ENCODE peak calls at places on chromosome 10, in nine cellular contexts. P is heart left ventricle, X is uterus, N is psoas muscle, T is A673, Q is mammary epithelial cell, O is IMR-90, V is adrenal gland, R is hepatocyte. F is an unnamed sample.

GRCh38 chr10:44857363-44858016 is 53.6 kb upstream of the TMEM72 start:
- DNase-seq in P (peak; percentile 86), X (peak; percentile 59), N (peak; percentile 58), T (peak; percentile 94), Q (peak; percentile 14), O (peak; percentile 84), V (peak; percentile 54), R (peak; percentile 74), F (peak; percentile 58)

GRCh38 chr10:132865851-132866600 is 76.3 kb downstream of the CFAP46 start:
- DNase-seq in P (peak; percentile 37), X (peak; percentile 3), N (no peak), T (no peak), Q (no peak), O (no peak), V (no peak), R (no peak), F (peak; percentile 27)

GRCh38 chr10:34906021-34906965 is 91.2 kb upstream of the PARD3 start:
- DNase-seq in P (no peak), X (no peak), N (no peak), T (peak; percentile 83), Q (peak; percentile 93), O (peak; percentile 55), V (peak; percentile 40), R (no peak), F (peak; percentile 59)

GRCh38 chr10:95392711-95393164 is 101.9 kb upstream of the PDLIM1 start:
- DNase-seq in P (no peak), X (no peak), N (no peak), T (no peak), Q (no peak), O (no peak), V (no peak), R (no peak), F (no peak)

GRCh38 chr10:1426786-1427185 is 310.5 kb downstream of the ADARB2 start:
- DNase-seq in P (no peak), X (no peak), N (no peak), T (no peak), Q (no peak), O (no peak), V (no peak), R (no peak), F (no peak)

GRCh38 chr10:102132193-102132562 is 662 bp upstream of the PPRC1 start:
- DNase-seq in P (no peak), X (no peak), N (no peak), T (no peak), Q (no peak), O (no peak), V (no peak), R (no peak), F (no peak)

GRCh38 chr10:126500866-126501265 is 112.6 kb upstream of the ADAM12 start:
- DNase-seq in P (no peak), X (no peak), N (no peak), T (no peak), Q (no peak), O (peak; percentile 56), V (no peak), R (no peak), F (no peak)

GRCh38 chr10:43322769-43323168 is 48.7 kb upstream of the FXYD4 start:
- DNase-seq in P (peak; percentile 94), X (peak; percentile 84), N (peak; percentile 86), T (peak; percentile 74), Q (peak; percentile 20), O (peak; percentile 51), V (peak; percentile 98), R (peak; percentile 96), F (peak; percentile 94)

GRCh38 chr10:101018118-101018599 is 12.8 kb downstream of the PDZD7 start:
- DNase-seq in P (no peak), X (no peak), N (no peak), T (no peak), Q (no peak), O (no peak), V (no peak), R (no peak), F (no peak)

DNA sequence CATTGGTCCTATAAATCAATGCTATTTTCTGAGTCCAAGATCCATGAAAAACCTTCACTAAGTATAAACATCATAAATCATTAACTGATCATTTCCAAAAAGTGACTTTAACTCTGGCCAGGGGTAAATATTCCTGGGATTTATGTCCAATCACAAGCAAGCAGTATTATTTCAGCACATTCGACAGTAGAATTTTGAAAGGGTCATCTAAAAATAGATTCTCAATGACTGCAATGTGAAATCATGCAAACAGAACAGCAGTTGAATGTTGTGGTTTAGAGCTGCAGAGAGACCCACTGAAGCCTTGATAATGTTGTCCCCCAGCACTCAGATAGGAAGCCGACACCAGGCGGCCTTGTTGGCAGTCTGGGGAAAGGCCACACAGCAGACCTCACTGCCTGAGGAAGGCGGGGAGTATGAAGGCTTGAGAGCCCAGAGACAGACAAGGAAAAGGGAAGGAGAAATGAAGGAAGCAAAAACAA is 38.1 kb downstream of the FAM107B start:
- DNase-seq in P (no peak), X (no peak), N (no peak), T (no peak), Q (no peak), O (peak; percentile 77), V (peak; percentile 35), R (peak; percentile 35), F (no peak)
- TF ChIP-seq CTCF in P (no peak), X (no peak), N (no peak), T (no peak), Q (no peak), O (no peak), V (no peak), R (no peak), F (no peak)

GRCh38 chr10:79438021-79438698 is 7.3 kb downstream of the ZCCHC24 start:
- DNase-seq in P (no peak), X (no peak), N (no peak), T (no peak), Q (no peak), O (no peak), V (no peak), R (no peak), F (no peak)

GRCh38 chr10:79438699-79439085 is 6.7 kb downstream of the ZCCHC24 start:
- DNase-seq in P (no peak), X (no peak), N (no peak), T (no peak), Q (no peak), O (no peak), V (no peak), R (no peak), F (no peak)

GRCh38 chr10:79436850-79437103 is 8.6 kb downstream of the ZCCHC24 start:
- DNase-seq in P (no peak), X (no peak), N (no peak), T (no peak), Q (no peak), O (no peak), V (no peak), R (no peak), F (no peak)

GRCh38 chr10:79436066-79436849 is 9.2 kb downstream of the ZCCHC24 start:
- DNase-seq in P (no peak), X (no peak), N (no peak), T (no peak), Q (no peak), O (no peak), V (no peak), R (no peak), F (no peak)

DNA sequence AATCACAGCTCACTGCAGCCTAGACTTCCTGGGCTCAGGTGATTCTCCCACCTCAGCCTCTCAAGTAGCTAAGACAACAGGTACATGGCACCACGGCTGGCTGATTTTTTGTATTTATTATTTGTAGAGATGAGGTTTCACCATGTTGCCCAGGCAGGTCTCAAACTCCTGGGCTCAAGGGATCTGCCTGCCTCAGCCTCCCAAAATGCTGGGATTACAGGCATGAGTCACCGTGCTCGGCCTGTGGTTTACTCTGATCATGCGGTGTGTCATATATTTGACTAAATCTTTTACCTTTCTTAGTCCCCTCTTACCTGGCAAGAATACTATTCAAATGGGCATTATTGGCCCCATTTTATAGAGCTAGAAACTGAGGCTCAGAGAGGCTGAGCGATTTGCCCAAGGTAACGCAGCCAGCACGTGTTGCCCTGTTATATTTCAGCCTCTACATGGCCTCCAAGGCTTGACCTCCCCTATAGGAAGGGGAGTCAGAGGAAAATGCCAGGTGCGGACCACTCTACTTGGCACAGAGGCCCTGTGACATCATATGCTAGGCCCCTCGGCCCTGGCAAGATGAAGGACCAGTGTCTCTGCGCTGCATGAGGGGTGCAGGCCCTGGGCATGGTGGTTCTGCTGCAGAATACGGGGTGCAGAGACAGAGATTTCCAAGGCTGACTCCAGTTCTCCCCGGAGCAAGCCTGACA is 8.2 kb downstream of the ZCCHC24 start:
- DNase-seq in P (no peak), X (no peak), N (no peak), T (no peak), Q (peak; percentile 78), O (peak; percentile 47), V (no peak), R (no peak), F (no peak)
- H3K27ac ChIP-seq in P (peak overlapping the region; percentile 25), X (peak overlapping the region; percentile 95), N (peak overlapping the region; percentile 90), T (no peak overlapping the region), Q (no peak overlapping the region), O (peak overlapping the region; percentile 98), V (no peak overlapping the region), R (no peak overlapping the region), F (peak overlapping the region; percentile 6)

GRCh38 chr10:22620929-22621328 is 93.4 kb downstream of the PIP4K2A start:
- DNase-seq in P (no peak), X (no peak), N (no peak), T (no peak), Q (no peak), O (peak; percentile 28), V (no peak), R (no peak), F (no peak)

GRCh38 chr10:22624289-22624738 is 90.1 kb downstream of the PIP4K2A start:
- DNase-seq in P (no peak), X (no peak), N (no peak), T (peak; percentile 85), Q (peak; percentile 32), O (peak; percentile 82), V (no peak), R (peak; percentile 21), F (no peak)

GRCh38 chr10:22621726-22622125 is 92.7 kb downstream of the PIP4K2A start:
- DNase-seq in P (no peak), X (no peak), N (no peak), T (no peak), Q (no peak), O (no peak), V (no peak), R (no peak), F (no peak)

GRCh38 chr10:22623624-22624263 is 90.6 kb downstream of the PIP4K2A start:
- DNase-seq in P (no peak), X (no peak), N (no peak), T (no peak), Q (no peak), O (peak; percentile 18), V (no peak), R (no peak), F (no peak)

GRCh38 chr10:22622242-22622806 is 92.1 kb downstream of the PIP4K2A start:
- DNase-seq in P (no peak), X (no peak), N (no peak), T (no peak), Q (no peak), O (no peak), V (no peak), R (no peak), F (no peak)
- TF ChIP-seq CTCF in P (no peak), X (no peak), N (no peak), T (no peak), Q (no peak), O (no peak), V (no peak), R (no peak), F (no peak)

DNA sequence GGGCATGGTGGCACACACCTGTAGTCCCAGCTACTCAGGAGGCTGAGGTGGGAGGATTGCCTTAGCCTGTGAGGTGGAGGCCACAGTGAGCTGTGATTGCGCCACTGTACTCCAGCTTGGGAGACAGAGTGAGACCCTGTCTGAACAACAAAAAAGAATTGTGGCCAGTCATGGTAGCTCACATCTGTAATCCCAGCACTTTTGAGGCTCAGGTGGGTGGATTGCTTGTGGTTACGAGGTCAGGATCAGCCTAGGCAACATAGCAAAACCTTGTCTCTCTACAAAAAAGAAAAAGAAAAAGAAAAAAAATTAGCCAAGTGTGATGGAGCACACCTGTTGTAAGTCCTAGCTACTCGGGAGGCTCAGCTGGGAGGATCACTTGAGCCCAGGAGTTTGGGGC is 22.8 kb downstream of the MARCHF5 start:
- DNase-seq in P (no peak), X (no peak), N (no peak), T (no peak), Q (no peak), O (no peak), V (no peak), R (no peak), F (no peak)
- H3K27ac ChIP-seq in P (no peak overlapping the region), X (no peak overlapping the region), N (no peak overlapping the region), T (no peak overlapping the region), Q (no peak overlapping the region), O (no peak overlapping the region), V (no peak overlapping the region), R (no peak overlapping the region), F (no peak overlapping the region)